ENCODE peak calls at places on chromosomes 1 and 21, in eight cellular contexts. D is heart left ventricle, Z is SK-N-SH, N is mucosa of descending colon, A is tibial nerve, U is pancreas, O is uterus, E is neural progenitor cell. S is an unnamed sample. For H3K4me1 and H3K9me3, the result is how much of the 10 kb centered on the place peaks cover.

GRCh38 chr21:43325968-43326367 is 101.0 kb downstream of the SIK1 start:
- DNase-seq in D (no peak), Z (no peak), N (no peak), A (no peak), U (no peak), O (no peak), E (no peak), S (peak)

GRCh38 chr1:42853116-42853884 is 6.9 kb downstream of the ZNF691 start:
- DNase-seq in D (no peak), Z (no peak), N (no peak), A (no peak), U (no peak), O (no peak), E (no peak), S (no peak)

GRCh38 chr1:87683557-87683956 is 354.9 kb downstream of the LMO4 start:
- DNase-seq in D (no peak), Z (no peak), N (no peak), A (no peak), U (no peak), O (no peak), E (no peak), S (no peak)

GRCh38 chr1:228228601-228229074 is 20.8 kb downstream of the OBSCN start:
- DNase-seq in D (no peak), Z (no peak), N (no peak), A (no peak), U (no peak), O (no peak), E (no peak), S (no peak)

GRCh38 chr1:64745181-64745985 is 508 bp downstream of the RAVER2 start:
- DNase-seq in D (peak), Z (peak), N (peak), A (peak), U (peak), O (peak), E (peak), S (peak)

GRCh38 chr1:221756830-221757551 is 15.1 kb upstream of the DUSP10 start:
- DNase-seq in D (no peak), Z (no peak), N (no peak), A (no peak), U (no peak), O (no peak), E (no peak), S (no peak)

GRCh38 chr21:28104346-28104745 is 888.3 kb downstream of the LTN1 start:
- DNase-seq in D (no peak), Z (peak), N (no peak), A (no peak), U (no peak), O (no peak), E (no peak), S (no peak)

GRCh38 chr1:32969556-32969955 is 4.9 kb upstream of the RNF19B start:
- DNase-seq in D (no peak), Z (no peak), N (no peak), A (no peak), U (no peak), O (no peak), E (no peak), S (no peak)

GRCh38 chr1:151311589-151312331 is 15.5 kb downstream of the PI4KB start:
- DNase-seq in D (peak), Z (peak), N (no peak), A (peak), U (peak), O (peak), E (no peak), S (peak)

GRCh38 chr1:53266038-53266437 is 27.7 kb upstream of the MAGOH start:
- DNase-seq in D (no peak), Z (no peak), N (no peak), A (no peak), U (no peak), O (no peak), E (peak), S (no peak)

GRCh38 chr1:233448290-233448689 is 120.8 kb downstream of the MAP3K21 start:
- DNase-seq in D (no peak), Z (peak), N (no peak), A (no peak), U (no peak), O (no peak), E (no peak), S (no peak)

GRCh38 chr1:226987179-226987536 is 47.1 kb downstream of the COQ8A start:
- DNase-seq in D (peak), Z (no peak), N (no peak), A (no peak), U (no peak), O (no peak), E (no peak), S (peak)

GRCh38 chr1:169108897-169109560 is 2.5 kb downstream of the ATP1B1 start:
- DNase-seq in D (peak), Z (peak), N (peak), A (no peak), U (no peak), O (no peak), E (peak), S (no peak)

GRCh38 chr1:2580691-2581090 is 5.9 kb upstream of the PRXL2B start:
- DNase-seq in D (no peak), Z (no peak), N (peak), A (no peak), U (no peak), O (no peak), E (no peak), S (no peak)

GRCh38 chr1:162381941-162382750 is 618 bp downstream of the C1orf226 start:
- DNase-seq in D (no peak), Z (no peak), N (peak), A (no peak), U (no peak), O (no peak), E (no peak), S (peak)

GRCh38 chr1:5998906-5999301 is 6.7 kb upstream of the NPHP4 start:
- DNase-seq in D (no peak), Z (no peak), N (peak), A (no peak), U (no peak), O (no peak), E (no peak), S (peak)

GRCh38 chr21:33396966-33397365 is 6.2 kb upstream of the IFNGR2 start:
- DNase-seq in D (peak), Z (no peak), N (no peak), A (no peak), U (no peak), O (no peak), E (no peak), S (no peak)

GRCh38 chr1:241799414-241799813 is 48.6 kb upstream of the EXO1 start:
- DNase-seq in D (no peak), Z (no peak), N (no peak), A (no peak), U (no peak), O (no peak), E (no peak), S (no peak)

GRCh38 chr1:85496881-85497582 is 32.1 kb upstream of the DDAH1 start:
- DNase-seq in D (no peak), Z (no peak), N (no peak), A (no peak), U (no peak), O (no peak), E (no peak), S (no peak)

GRCh38 chr1:32249831-32250525 is 1.1 kb upstream of the LCK start:
- DNase-seq in D (peak), Z (no peak), N (peak), A (peak), U (no peak), O (peak), E (no peak), S (no peak)

GRCh38 chr1:150660584-150660983 is 31.2 kb upstream of the ENSA start:
- DNase-seq in D (no peak), Z (no peak), N (no peak), A (no peak), U (no peak), O (no peak), E (no peak), S (no peak)

GRCh38 chr1:153478692-153479618 is 18.5 kb upstream of the S100A7 start:
- DNase-seq in D (no peak), Z (no peak), N (no peak), A (no peak), U (no peak), O (no peak), E (no peak), S (no peak)

GRCh38 chr1:41811978-41812852 is 106.5 kb downstream of the HIVEP3 start:
- DNase-seq in D (peak), Z (peak), N (peak), A (peak), U (peak), O (no peak), E (peak), S (no peak)

GRCh38 chr21:21612446-21612845 is 614.2 kb downstream of the NCAM2 start:
- DNase-seq in D (no peak), Z (no peak), N (no peak), A (no peak), U (no peak), O (no peak), E (peak), S (no peak)

GRCh38 chr1:101645810-101646209 is 350.9 kb downstream of the OLFM3 start:
- DNase-seq in D (no peak), Z (no peak), N (no peak), A (no peak), U (no peak), O (no peak), E (no peak), S (no peak)

GRCh38 chr1:200242379-200243041 is 167.3 kb downstream of the ZNF281 start:
- DNase-seq in D (no peak), Z (no peak), N (no peak), A (no peak), U (no peak), O (peak), E (peak), S (no peak)

GRCh38 chr1:103461171-103462105 is 64.1 kb upstream of the RNPC3 start:
- DNase-seq in D (no peak), Z (peak), N (no peak), A (no peak), U (no peak), O (no peak), E (peak), S (no peak)

GRCh38 chr21:45945868-45946210 is 35.7 kb upstream of the COL6A1 start:
- DNase-seq in D (no peak), Z (no peak), N (no peak), A (no peak), U (no peak), O (no peak), E (no peak), S (no peak)

GRCh38 chr1:67441183-67441582 is 11.0 kb upstream of the SERBP1 start:
- DNase-seq in D (peak), Z (peak), N (no peak), A (peak), U (peak), O (peak), E (no peak), S (peak)

GRCh38 chr1:2115922-2116341 is 65.7 kb downstream of the PRKCZ start:
- DNase-seq in D (no peak), Z (no peak), N (peak), A (no peak), U (no peak), O (no peak), E (peak), S (no peak)

GRCh38 chr21:46322351-46323226 is 1.1 kb downstream of the C21orf58 start:
- DNase-seq in D (no peak), Z (no peak), N (peak), A (no peak), U (no peak), O (no peak), E (peak), S (no peak)

GRCh38 chr1:94634977-94635416 is 93.4 kb upstream of the F3 start:
- DNase-seq in D (no peak), Z (peak), N (no peak), A (no peak), U (no peak), O (no peak), E (no peak), S (no peak)

GRCh38 chr1:70866522-70867256 is 180.9 kb downstream of the PTGER3 start:
- DNase-seq in D (no peak), Z (no peak), N (no peak), A (no peak), U (no peak), O (no peak), E (peak), S (no peak)

GRCh38 chr1:22254756-22255155 is 111.9 kb upstream of the WNT4 start:
- DNase-seq in D (no peak), Z (no peak), N (no peak), A (no peak), U (no peak), O (no peak), E (no peak), S (no peak)

GRCh38 chr1:6205849-6206845 is at the start of gene RNF207:
- DNase-seq in D (peak), Z (no peak), N (peak), A (no peak), U (peak), O (peak), E (peak), S (peak)

GRCh38 chr1:30904962-30905335 is 3.6 kb downstream of the SDC3 start:
- DNase-seq in D (no peak), Z (no peak), N (no peak), A (no peak), U (no peak), O (no peak), E (no peak), S (no peak)
- H3K4me1 ChIP-seq in D (under half), Z (under half), N (under half), A (under half), U (under half), O (under half), E (under half), S (under half)

DNA sequence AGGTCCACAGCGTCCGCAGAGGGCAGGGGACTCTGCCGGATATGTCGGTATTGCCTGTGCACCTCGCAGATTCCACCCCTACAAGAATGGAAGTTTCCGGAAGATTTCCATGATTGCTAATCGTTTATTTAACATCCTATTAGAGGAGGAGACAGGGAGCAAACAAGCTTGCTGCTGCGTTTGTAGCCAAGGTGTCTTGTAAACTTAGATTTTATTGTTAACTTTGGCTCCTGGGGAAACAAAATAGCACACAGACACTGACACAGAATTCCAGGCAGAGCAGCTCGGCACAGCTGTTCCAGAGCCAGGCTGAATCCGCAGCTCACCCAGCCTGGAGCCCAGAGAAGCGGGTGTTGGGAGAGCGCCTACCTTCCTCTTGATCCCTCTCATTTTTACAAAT is 75.7 kb downstream of the AJAP1 start:
- DNase-seq in D (no peak), Z (no peak), N (no peak), A (no peak), U (no peak), O (no peak), E (no peak), S (no peak)
- H3K9me3 ChIP-seq in D (under half), Z (under half), N (under half), A (under half), U (under half), O (under half), E (under half), S (under half)

DNA sequence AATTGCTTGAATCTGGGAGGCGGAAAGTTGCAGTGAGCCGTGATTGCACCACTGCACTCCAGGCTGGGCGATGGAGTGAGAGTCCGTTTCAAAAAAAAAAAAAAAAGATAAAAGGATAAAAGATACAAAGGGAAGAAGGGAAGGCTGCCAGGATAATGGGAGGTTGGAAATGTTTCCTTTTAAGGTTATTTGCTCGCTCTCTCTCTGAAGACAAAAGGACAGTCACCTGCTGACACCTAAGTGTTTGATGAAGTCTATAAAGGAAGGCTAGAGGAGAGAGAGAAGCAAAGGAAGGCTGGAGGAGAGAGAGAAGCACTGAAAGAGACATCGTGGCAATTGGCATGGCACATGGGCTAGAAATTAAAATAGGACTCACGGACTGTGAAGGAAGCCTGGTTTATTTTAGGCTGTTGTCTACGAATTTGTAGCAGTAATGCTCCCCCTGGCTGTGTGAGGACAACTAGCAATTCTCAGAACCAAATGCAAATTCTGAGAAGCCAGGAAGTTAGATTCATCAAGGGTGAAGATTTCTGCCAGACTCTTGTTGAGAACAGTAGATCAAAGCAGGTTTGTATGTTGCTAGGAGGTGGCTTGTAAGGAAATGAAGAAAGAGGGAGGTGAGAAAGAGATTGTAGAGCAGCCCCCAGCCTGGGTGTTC is 154.2 kb downstream of the ZP4 start:
- DNase-seq in D (no peak), Z (peak), N (no peak), A (no peak), U (no peak), O (no peak), E (peak), S (no peak)
- TF ChIP-seq CTCF in D (peak), Z (peak), N (no peak), A (no peak), U (no peak), O (no peak), E (peak), S (no peak)

GRCh38 chr1:201369209-201369608 is 8.3 kb downstream of the TNNT2 start:
- DNase-seq in D (peak), Z (no peak), N (no peak), A (no peak), U (no peak), O (no peak), E (no peak), S (no peak)
- H3K4me1 ChIP-seq in D (under half), Z (under half), N (under half), A (under half), U (under half), O (under half), E (under half), S (under half)

DNA sequence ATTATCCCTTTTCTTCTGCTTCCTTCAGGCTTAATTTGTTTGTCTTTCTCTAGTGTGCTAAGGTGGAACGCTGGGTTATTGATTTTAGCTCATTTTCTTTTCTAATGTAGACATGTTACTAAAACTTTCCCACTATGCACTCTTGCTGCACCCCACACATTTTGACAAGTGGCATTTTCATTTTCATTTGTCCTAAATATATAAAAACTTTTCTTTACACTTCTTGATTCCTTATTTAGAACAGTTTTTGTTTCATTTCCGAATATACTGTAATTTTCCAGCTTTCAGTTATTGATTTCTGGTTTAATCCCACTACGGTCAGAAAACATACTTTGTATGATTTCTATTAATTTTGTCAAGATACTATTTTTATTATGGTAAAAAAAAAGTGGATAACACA is 25.3 kb downstream of the SH3BP5L start:
- DNase-seq in D (no peak), Z (no peak), N (no peak), A (no peak), U (no peak), O (no peak), E (no peak), S (no peak)
- H3K9me3 ChIP-seq in D (under half), Z (under half), N (under half), A (under half), U (under half), O (under half), E (under half), S (under half)